ENCODE peak calls at places on chromosomes 12 and 14, in ten cellular contexts. W is vagina, Y is transverse colon, M is prostate gland, D is HCT116, H is breast epithelium, R is sigmoid colon, O is endothelial cell of umbilical vein, N is HL-60, B is stomach. U is an unnamed sample.

GRCh38 chr14:77761205-77761931 is 412 bp upstream of the SNW1 start:
- DNase-seq in W (no peak), Y (peak), M (no peak), D (no peak), H (no peak), R (peak), O (no peak), N (peak), B (no peak), U (no peak)

GRCh38 chr12:109779382-109779781 is 53.8 kb downstream of the TRPV4 start:
- DNase-seq in W (no peak), Y (no peak), M (no peak), D (no peak), H (no peak), R (no peak), O (no peak), N (peak), B (no peak), U (no peak)

GRCh38 chr14:22560638-22561365 is 28.2 kb downstream of the DAD1 start:
- DNase-seq in W (no peak), Y (no peak), M (peak), D (no peak), H (no peak), R (no peak), O (no peak), N (no peak), B (peak), U (no peak)

GRCh38 chr12:2804390-2805145 is 7.9 kb upstream of the ITFG2 start:
- DNase-seq in W (no peak), Y (no peak), M (no peak), D (no peak), H (no peak), R (peak), O (peak), N (no peak), B (no peak), U (no peak)

GRCh38 chr12:130872179-130873096 is 572 bp downstream of the RAN start:
- DNase-seq in W (no peak), Y (peak), M (peak), D (no peak), H (peak), R (peak), O (peak), N (peak), B (peak), U (no peak)

GRCh38 chr12:89033062-89033461 is 319.2 kb downstream of the DUSP6 start:
- DNase-seq in W (no peak), Y (no peak), M (no peak), D (no peak), H (no peak), R (no peak), O (no peak), N (no peak), B (no peak), U (no peak)

GRCh38 chr14:104284107-104284592 is 145.8 kb downstream of the KIF26A start:
- DNase-seq in W (no peak), Y (no peak), M (no peak), D (no peak), H (no peak), R (peak), O (no peak), N (no peak), B (no peak), U (no peak)

GRCh38 chr12:87120440-87120839 is 864.2 kb upstream of the MGAT4C start:
- DNase-seq in W (no peak), Y (no peak), M (no peak), D (no peak), H (no peak), R (no peak), O (no peak), N (no peak), B (no peak), U (no peak)

GRCh38 chr12:7116916-7117315 is 7.9 kb upstream of the C1RL start:
- DNase-seq in W (no peak), Y (no peak), M (no peak), D (no peak), H (no peak), R (peak), O (no peak), N (no peak), B (no peak), U (no peak)

GRCh38 chr12:49564241-49565118 is 3.5 kb downstream of the MCRS1 start:
- DNase-seq in W (no peak), Y (no peak), M (no peak), D (no peak), H (no peak), R (no peak), O (no peak), N (no peak), B (no peak), U (no peak)

GRCh38 chr14:35910191-35910590 is 84.1 kb downstream of the BRMS1L start:
- DNase-seq in W (no peak), Y (no peak), M (no peak), D (no peak), H (no peak), R (no peak), O (no peak), N (no peak), B (no peak), U (no peak)

GRCh38 chr12:124371970-124372555 is 77.2 kb downstream of the RFLNA start:
- DNase-seq in W (no peak), Y (no peak), M (no peak), D (no peak), H (no peak), R (no peak), O (no peak), N (no peak), B (no peak), U (no peak)

GRCh38 chr12:92295523-92295922 is 149.9 kb upstream of the BTG1 start:
- DNase-seq in W (no peak), Y (no peak), M (no peak), D (no peak), H (no peak), R (no peak), O (no peak), N (no peak), B (no peak), U (no peak)

GRCh38 chr14:20848955-20849570 is 42.1 kb upstream of the RNASE3 start:
- DNase-seq in W (no peak), Y (no peak), M (peak), D (no peak), H (no peak), R (no peak), O (no peak), N (no peak), B (peak), U (no peak)

GRCh38 chr12:48946943-48947342 is 10.3 kb downstream of the ARF3 start:
- DNase-seq in W (no peak), Y (no peak), M (no peak), D (no peak), H (no peak), R (no peak), O (no peak), N (no peak), B (no peak), U (no peak)

GRCh38 chr12:116381744-116382455 is 104.4 kb upstream of the MED13L start:
- DNase-seq in W (no peak), Y (no peak), M (no peak), D (no peak), H (no peak), R (no peak), O (peak), N (no peak), B (no peak), U (no peak)

GRCh38 chr14:90644882-90645281 is 171.3 kb downstream of the TTC7B start:
- DNase-seq in W (no peak), Y (no peak), M (no peak), D (no peak), H (no peak), R (no peak), O (no peak), N (peak), B (no peak), U (no peak)

GRCh38 chr12:18479266-18479665 is 217.9 kb downstream of the PIK3C2G start:
- DNase-seq in W (no peak), Y (peak), M (no peak), D (no peak), H (peak), R (no peak), O (no peak), N (no peak), B (no peak), U (no peak)

GRCh38 chr14:95521001-95521400 is 4.6 kb upstream of the SYNE3 start:
- DNase-seq in W (peak), Y (no peak), M (no peak), D (no peak), H (no peak), R (no peak), O (no peak), N (no peak), B (no peak), U (no peak)

GRCh38 chr14:64730061-64730440 is 25.8 kb downstream of the PLEKHG3 start:
- DNase-seq in W (no peak), Y (no peak), M (no peak), D (no peak), H (no peak), R (no peak), O (no peak), N (no peak), B (no peak), U (no peak)

GRCh38 chr12:107912421-107913004 is 138.0 kb downstream of the ASCL4 start:
- DNase-seq in W (no peak), Y (peak), M (peak), D (peak), H (peak), R (peak), O (peak), N (peak), B (peak), U (peak)

GRCh38 chr14:31881531-31882310 is 195.4 kb upstream of the ARHGAP5 start:
- DNase-seq in W (no peak), Y (no peak), M (no peak), D (no peak), H (no peak), R (no peak), O (no peak), N (no peak), B (no peak), U (no peak)

GRCh38 chr14:69270795-69271708 is 11.1 kb downstream of the GALNT16 start:
- DNase-seq in W (no peak), Y (no peak), M (no peak), D (no peak), H (no peak), R (no peak), O (no peak), N (no peak), B (no peak), U (no peak)

DNA sequence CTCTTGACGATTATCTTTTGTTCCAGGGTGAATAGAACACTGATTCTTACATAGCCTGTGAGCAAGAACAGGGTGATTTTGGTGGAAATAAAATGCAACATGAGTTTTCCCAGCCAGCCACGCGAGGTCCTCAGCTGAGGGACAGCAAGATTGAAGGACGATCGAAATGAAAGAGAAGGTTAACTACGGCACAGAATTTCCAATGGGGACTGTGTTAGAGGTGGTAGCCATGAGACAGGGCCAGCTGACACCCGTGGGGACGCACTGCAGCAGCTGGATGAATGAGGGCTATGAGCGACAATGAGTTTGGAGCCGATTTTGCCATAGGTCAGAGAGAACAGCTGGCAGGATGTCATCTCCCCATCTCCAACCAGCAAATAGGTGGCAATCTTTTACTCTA is 243.4 kb upstream of the PELI2 start:
- DNase-seq in W (no peak), Y (no peak), M (no peak), D (no peak), H (no peak), R (no peak), O (no peak), N (no peak), B (no peak), U (no peak)
- TF ChIP-seq CTCF in W (no peak), Y (no peak), M (no peak), D (no peak), H (no peak), R (no peak), O (no peak), N (no peak), B (no peak), U (no peak)

DNA sequence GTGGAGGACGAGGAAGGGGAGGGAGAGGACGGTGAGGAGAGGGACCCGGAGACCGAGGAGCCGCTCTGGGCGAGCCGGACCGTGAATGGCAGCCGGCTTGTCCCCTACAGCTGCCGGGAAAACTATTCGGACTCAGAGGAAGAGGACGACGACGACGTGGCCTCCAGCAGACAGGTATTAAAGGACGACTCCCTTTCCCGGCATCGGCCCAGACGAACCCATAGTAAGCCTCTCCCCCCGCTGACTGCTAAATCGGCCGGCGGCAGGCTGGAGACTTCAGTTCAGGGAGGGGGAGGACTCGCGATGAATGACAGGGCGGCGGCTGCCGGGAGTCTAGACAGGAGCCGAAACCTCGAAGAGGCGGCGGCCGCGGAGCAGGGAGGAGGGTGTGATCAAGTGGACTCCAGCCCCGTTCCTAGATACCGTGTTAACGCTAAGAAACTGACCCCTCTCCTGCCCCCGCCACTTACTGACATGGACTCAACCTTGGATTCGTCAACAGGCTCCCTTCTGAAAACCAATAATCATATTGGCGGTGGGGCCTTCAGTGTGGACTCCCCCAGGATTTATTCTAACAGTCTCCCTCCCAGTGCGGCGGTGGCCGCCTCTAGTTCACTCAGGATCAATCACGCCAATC is 980 bp downstream of the LEMD3 start:
- DNase-seq in W (peak), Y (peak), M (peak), D (peak), H (peak), R (peak), O (peak), N (peak), B (peak), U (peak)
- TF ChIP-seq POLR2AphosphoS5 in W (peak), Y (peak), M (no peak), D (no peak), H (no peak), R (peak), O (no peak), N (no peak), B (no peak), U (peak)

GRCh38 chr14:76566439-76566838 is 190.5 kb downstream of the ESRRB start:
- DNase-seq in W (no peak), Y (no peak), M (no peak), D (no peak), H (no peak), R (no peak), O (no peak), N (no peak), B (no peak), U (no peak)
- TF ChIP-seq CTCF in W (no peak), Y (no peak), M (no peak), D (no peak), H (no peak), R (no peak), O (no peak), N (no peak), B (no peak), U (no peak)

GRCh38 chr14:102507026-102507860 is 2.3 kb downstream of the ANKRD9 start:
- DNase-seq in W (no peak), Y (no peak), M (no peak), D (no peak), H (no peak), R (no peak), O (no peak), N (no peak), B (no peak), U (no peak)

GRCh38 chr14:102508774-102509743 is 517 bp downstream of the ANKRD9 start:
- DNase-seq in W (no peak), Y (peak), M (no peak), D (no peak), H (peak), R (peak), O (peak), N (no peak), B (peak), U (no peak)

GRCh38 chr14:102509744-102510615 is at the start of gene ANKRD9:
- DNase-seq in W (no peak), Y (peak), M (peak), D (peak), H (peak), R (peak), O (peak), N (peak), B (peak), U (peak)

GRCh38 chr14:102507891-102508312 is 1.7 kb downstream of the ANKRD9 start:
- DNase-seq in W (no peak), Y (no peak), M (no peak), D (no peak), H (no peak), R (no peak), O (no peak), N (no peak), B (no peak), U (no peak)

GRCh38 chr14:102508410-102508773 is 1.2 kb downstream of the ANKRD9 start:
- DNase-seq in W (no peak), Y (peak), M (peak), D (no peak), H (no peak), R (no peak), O (no peak), N (no peak), B (peak), U (no peak)
- TF ChIP-seq POLR2AphosphoS5 in W (no peak), Y (peak), M (peak), D (no peak), H (no peak), R (no peak), O (no peak), N (no peak), B (peak), U (no peak)

U was measured in esophagus muscularis mucosa.